ENCODE peak calls at places on chromosome 4, in nine cellular contexts. One of them, this sample, is unnamed.

GRCh38 chr4:119536572-119537528 is 91.8 kb downstream of the PDE5A start:
- DNase-seq in Kasumi-1: no peak
- DNase-seq in T-cell: no peak
- DNase-seq in mesenchymal stem cell: peak; percentile 46
- DNase-seq in activated naive CD4-positive, alpha-beta T cell treated with anti-CD3 and anti-CD28 coated beads, Interleukin-2, amount 50 U/mL, for 16 hours: no peak
- DNase-seq in IMR-90: peak; percentile 82
- DNase-seq in GM12865: no peak
- DNase-seq in hippocampal formation: no peak
- DNase-seq in stimulated activated CD8-positive, alpha-beta memory T cell treated with anti-CD3 and anti-CD28 coated beads, Interleukin-15, amount 100 ng/mL, for 1 hour: no peak
- DNase-seq in this sample: no peak

GRCh38 chr4:153603258-153603657 is 80.8 kb upstream of the TLR2 start:
- DNase-seq in Kasumi-1: no peak
- DNase-seq in T-cell: no peak
- DNase-seq in mesenchymal stem cell: no peak
- DNase-seq in activated naive CD4-positive, alpha-beta T cell treated with anti-CD3 and anti-CD28 coated beads, Interleukin-2, amount 50 U/mL, for 16 hours: peak; percentile 58
- DNase-seq in IMR-90: no peak
- DNase-seq in GM12865: no peak
- DNase-seq in hippocampal formation: no peak
- DNase-seq in stimulated activated CD8-positive, alpha-beta memory T cell treated with anti-CD3 and anti-CD28 coated beads, Interleukin-15, amount 100 ng/mL, for 1 hour: no peak
- DNase-seq in this sample: no peak

GRCh38 chr4:6674500-6675149 is 19.1 kb upstream of the S100P start:
- DNase-seq in Kasumi-1: no peak
- DNase-seq in T-cell: peak; percentile 76
- DNase-seq in mesenchymal stem cell: peak; percentile 39
- DNase-seq in activated naive CD4-positive, alpha-beta T cell treated with anti-CD3 and anti-CD28 coated beads, Interleukin-2, amount 50 U/mL, for 16 hours: peak; percentile 67
- DNase-seq in IMR-90: peak; percentile 41
- DNase-seq in GM12865: peak; percentile 84
- DNase-seq in hippocampal formation: no peak
- DNase-seq in stimulated activated CD8-positive, alpha-beta memory T cell treated with anti-CD3 and anti-CD28 coated beads, Interleukin-15, amount 100 ng/mL, for 1 hour: no peak
- DNase-seq in this sample: no peak

GRCh38 chr4:48858130-48858529 is 27.2 kb downstream of the OCIAD1 start:
- DNase-seq in Kasumi-1: peak; percentile 21
- DNase-seq in T-cell: no peak
- DNase-seq in mesenchymal stem cell: peak; percentile 26
- DNase-seq in activated naive CD4-positive, alpha-beta T cell treated with anti-CD3 and anti-CD28 coated beads, Interleukin-2, amount 50 U/mL, for 16 hours: no peak
- DNase-seq in IMR-90: no peak
- DNase-seq in GM12865: no peak
- DNase-seq in hippocampal formation: no peak
- DNase-seq in stimulated activated CD8-positive, alpha-beta memory T cell treated with anti-CD3 and anti-CD28 coated beads, Interleukin-15, amount 100 ng/mL, for 1 hour: no peak
- DNase-seq in this sample: no peak

GRCh38 chr4:120809518-120809917 is 113.0 kb downstream of the PRDM5 start:
- DNase-seq in Kasumi-1: peak; percentile 12
- DNase-seq in T-cell: no peak
- DNase-seq in mesenchymal stem cell: no peak
- DNase-seq in activated naive CD4-positive, alpha-beta T cell treated with anti-CD3 and anti-CD28 coated beads, Interleukin-2, amount 50 U/mL, for 16 hours: no peak
- DNase-seq in IMR-90: no peak
- DNase-seq in GM12865: no peak
- DNase-seq in hippocampal formation: no peak
- DNase-seq in stimulated activated CD8-positive, alpha-beta memory T cell treated with anti-CD3 and anti-CD28 coated beads, Interleukin-15, amount 100 ng/mL, for 1 hour: no peak
- DNase-seq in this sample: no peak

GRCh38 chr4:114271031-114271430 is 291.6 kb upstream of the ARSJ start:
- DNase-seq in Kasumi-1: no peak
- DNase-seq in T-cell: no peak
- DNase-seq in mesenchymal stem cell: no peak
- DNase-seq in activated naive CD4-positive, alpha-beta T cell treated with anti-CD3 and anti-CD28 coated beads, Interleukin-2, amount 50 U/mL, for 16 hours: no peak
- DNase-seq in IMR-90: no peak
- DNase-seq in GM12865: no peak
- DNase-seq in hippocampal formation: no peak
- DNase-seq in stimulated activated CD8-positive, alpha-beta memory T cell treated with anti-CD3 and anti-CD28 coated beads, Interleukin-15, amount 100 ng/mL, for 1 hour: no peak
- DNase-seq in this sample: no peak

GRCh38 chr4:99013884-99014523 is 18.5 kb downstream of the METAP1 start:
- DNase-seq in Kasumi-1: no peak
- DNase-seq in T-cell: no peak
- DNase-seq in mesenchymal stem cell: no peak
- DNase-seq in activated naive CD4-positive, alpha-beta T cell treated with anti-CD3 and anti-CD28 coated beads, Interleukin-2, amount 50 U/mL, for 16 hours: no peak
- DNase-seq in IMR-90: no peak
- DNase-seq in GM12865: no peak
- DNase-seq in hippocampal formation: no peak
- DNase-seq in stimulated activated CD8-positive, alpha-beta memory T cell treated with anti-CD3 and anti-CD28 coated beads, Interleukin-15, amount 100 ng/mL, for 1 hour: no peak
- DNase-seq in this sample: no peak

GRCh38 chr4:88793473-88793872 is 95.8 kb upstream of the NAP1L5 start:
- DNase-seq in Kasumi-1: no peak
- DNase-seq in T-cell: no peak
- DNase-seq in mesenchymal stem cell: no peak
- DNase-seq in activated naive CD4-positive, alpha-beta T cell treated with anti-CD3 and anti-CD28 coated beads, Interleukin-2, amount 50 U/mL, for 16 hours: no peak
- DNase-seq in IMR-90: no peak
- DNase-seq in GM12865: peak; percentile 21
- DNase-seq in hippocampal formation: no peak
- DNase-seq in stimulated activated CD8-positive, alpha-beta memory T cell treated with anti-CD3 and anti-CD28 coated beads, Interleukin-15, amount 100 ng/mL, for 1 hour: no peak
- DNase-seq in this sample: no peak

GRCh38 chr4:18454349-18454748 is 432.8 kb upstream of the LCORL start:
- DNase-seq in Kasumi-1: no peak
- DNase-seq in T-cell: no peak
- DNase-seq in mesenchymal stem cell: no peak
- DNase-seq in activated naive CD4-positive, alpha-beta T cell treated with anti-CD3 and anti-CD28 coated beads, Interleukin-2, amount 50 U/mL, for 16 hours: no peak
- DNase-seq in IMR-90: no peak
- DNase-seq in GM12865: no peak
- DNase-seq in hippocampal formation: no peak
- DNase-seq in stimulated activated CD8-positive, alpha-beta memory T cell treated with anti-CD3 and anti-CD28 coated beads, Interleukin-15, amount 100 ng/mL, for 1 hour: no peak
- DNase-seq in this sample: no peak

GRCh38 chr4:39102297-39102696 is 40.3 kb downstream of the KLHL5 start:
- DNase-seq in Kasumi-1: no peak
- DNase-seq in T-cell: no peak
- DNase-seq in mesenchymal stem cell: no peak
- DNase-seq in activated naive CD4-positive, alpha-beta T cell treated with anti-CD3 and anti-CD28 coated beads, Interleukin-2, amount 50 U/mL, for 16 hours: no peak
- DNase-seq in IMR-90: no peak
- DNase-seq in GM12865: no peak
- DNase-seq in hippocampal formation: no peak
- DNase-seq in stimulated activated CD8-positive, alpha-beta memory T cell treated with anti-CD3 and anti-CD28 coated beads, Interleukin-15, amount 100 ng/mL, for 1 hour: no peak
- DNase-seq in this sample: no peak

GRCh38 chr4:20839957-20840356 is 139.7 kb downstream of the PACRGL start:
- DNase-seq in Kasumi-1: no peak
- DNase-seq in T-cell: no peak
- DNase-seq in mesenchymal stem cell: peak; percentile 82
- DNase-seq in activated naive CD4-positive, alpha-beta T cell treated with anti-CD3 and anti-CD28 coated beads, Interleukin-2, amount 50 U/mL, for 16 hours: no peak
- DNase-seq in IMR-90: peak; percentile 53
- DNase-seq in GM12865: no peak
- DNase-seq in hippocampal formation: no peak
- DNase-seq in stimulated activated CD8-positive, alpha-beta memory T cell treated with anti-CD3 and anti-CD28 coated beads, Interleukin-15, amount 100 ng/mL, for 1 hour: no peak
- DNase-seq in this sample: no peak

GRCh38 chr4:87985097-87985886 is 9.8 kb downstream of the SPP1 start:
- DNase-seq in Kasumi-1: peak; percentile 63
- DNase-seq in T-cell: peak; percentile 29
- DNase-seq in mesenchymal stem cell: peak; percentile 64
- DNase-seq in activated naive CD4-positive, alpha-beta T cell treated with anti-CD3 and anti-CD28 coated beads, Interleukin-2, amount 50 U/mL, for 16 hours: no peak
- DNase-seq in IMR-90: peak; percentile 35
- DNase-seq in GM12865: peak; percentile 38
- DNase-seq in hippocampal formation: peak; percentile 84
- DNase-seq in stimulated activated CD8-positive, alpha-beta memory T cell treated with anti-CD3 and anti-CD28 coated beads, Interleukin-15, amount 100 ng/mL, for 1 hour: no peak
- DNase-seq in this sample: no peak

GRCh38 chr4:42329421-42329820 is 67.9 kb upstream of the SHISA3 start:
- DNase-seq in Kasumi-1: no peak
- DNase-seq in T-cell: no peak
- DNase-seq in mesenchymal stem cell: peak; percentile 44
- DNase-seq in activated naive CD4-positive, alpha-beta T cell treated with anti-CD3 and anti-CD28 coated beads, Interleukin-2, amount 50 U/mL, for 16 hours: no peak
- DNase-seq in IMR-90: no peak
- DNase-seq in GM12865: no peak
- DNase-seq in hippocampal formation: no peak
- DNase-seq in stimulated activated CD8-positive, alpha-beta memory T cell treated with anti-CD3 and anti-CD28 coated beads, Interleukin-15, amount 100 ng/mL, for 1 hour: no peak
- DNase-seq in this sample: no peak

GRCh38 chr4:152351080-152351479 is 184.8 kb downstream of the FBXW7 start:
- DNase-seq in Kasumi-1: no peak
- DNase-seq in T-cell: no peak
- DNase-seq in mesenchymal stem cell: no peak
- DNase-seq in activated naive CD4-positive, alpha-beta T cell treated with anti-CD3 and anti-CD28 coated beads, Interleukin-2, amount 50 U/mL, for 16 hours: no peak
- DNase-seq in IMR-90: no peak
- DNase-seq in GM12865: no peak
- DNase-seq in hippocampal formation: no peak
- DNase-seq in stimulated activated CD8-positive, alpha-beta memory T cell treated with anti-CD3 and anti-CD28 coated beads, Interleukin-15, amount 100 ng/mL, for 1 hour: no peak
- DNase-seq in this sample: no peak

GRCh38 chr4:42566835-42567234 is 90.1 kb downstream of the ATP8A1 start:
- DNase-seq in Kasumi-1: no peak
- DNase-seq in T-cell: no peak
- DNase-seq in mesenchymal stem cell: no peak
- DNase-seq in activated naive CD4-positive, alpha-beta T cell treated with anti-CD3 and anti-CD28 coated beads, Interleukin-2, amount 50 U/mL, for 16 hours: no peak
- DNase-seq in IMR-90: no peak
- DNase-seq in GM12865: no peak
- DNase-seq in hippocampal formation: no peak
- DNase-seq in stimulated activated CD8-positive, alpha-beta memory T cell treated with anti-CD3 and anti-CD28 coated beads, Interleukin-15, amount 100 ng/mL, for 1 hour: no peak
- DNase-seq in this sample: no peak

GRCh38 chr4:47741200-47741599 is 96.7 kb downstream of the CORIN start:
- DNase-seq in Kasumi-1: peak; percentile 63
- DNase-seq in T-cell: no peak
- DNase-seq in mesenchymal stem cell: peak; percentile 93
- DNase-seq in activated naive CD4-positive, alpha-beta T cell treated with anti-CD3 and anti-CD28 coated beads, Interleukin-2, amount 50 U/mL, for 16 hours: no peak
- DNase-seq in IMR-90: peak; percentile 29
- DNase-seq in GM12865: no peak
- DNase-seq in hippocampal formation: no peak
- DNase-seq in stimulated activated CD8-positive, alpha-beta memory T cell treated with anti-CD3 and anti-CD28 coated beads, Interleukin-15, amount 100 ng/mL, for 1 hour: no peak
- DNase-seq in this sample: no peak

GRCh38 chr4:8403173-8403753 is 37.3 kb downstream of the ACOX3 start:
- DNase-seq in Kasumi-1: peak; percentile 74
- DNase-seq in T-cell: peak; percentile 48
- DNase-seq in mesenchymal stem cell: peak; percentile 78
- DNase-seq in activated naive CD4-positive, alpha-beta T cell treated with anti-CD3 and anti-CD28 coated beads, Interleukin-2, amount 50 U/mL, for 16 hours: peak; percentile 50
- DNase-seq in IMR-90: peak; percentile 77
- DNase-seq in GM12865: peak; percentile 42
- DNase-seq in hippocampal formation: peak; percentile 67
- DNase-seq in stimulated activated CD8-positive, alpha-beta memory T cell treated with anti-CD3 and anti-CD28 coated beads, Interleukin-15, amount 100 ng/mL, for 1 hour: peak; percentile 34
- DNase-seq in this sample: peak; percentile 18

GRCh38 chr4:182808673-182809416 is 108.3 kb downstream of the DCTD start:
- DNase-seq in Kasumi-1: peak; percentile 97
- DNase-seq in T-cell: peak; percentile 74
- DNase-seq in mesenchymal stem cell: peak; percentile 17
- DNase-seq in activated naive CD4-positive, alpha-beta T cell treated with anti-CD3 and anti-CD28 coated beads, Interleukin-2, amount 50 U/mL, for 16 hours: no peak
- DNase-seq in IMR-90: peak; percentile 24
- DNase-seq in GM12865: peak; percentile 76
- DNase-seq in hippocampal formation: no peak
- DNase-seq in stimulated activated CD8-positive, alpha-beta memory T cell treated with anti-CD3 and anti-CD28 coated beads, Interleukin-15, amount 100 ng/mL, for 1 hour: peak; percentile 9
- DNase-seq in this sample: no peak

GRCh38 chr4:151940926-151941617 is 180.3 kb upstream of the GATB start:
- DNase-seq in Kasumi-1: peak; percentile 2
- DNase-seq in T-cell: no peak
- DNase-seq in mesenchymal stem cell: no peak
- DNase-seq in activated naive CD4-positive, alpha-beta T cell treated with anti-CD3 and anti-CD28 coated beads, Interleukin-2, amount 50 U/mL, for 16 hours: no peak
- DNase-seq in IMR-90: no peak
- DNase-seq in GM12865: no peak
- DNase-seq in hippocampal formation: no peak
- DNase-seq in stimulated activated CD8-positive, alpha-beta memory T cell treated with anti-CD3 and anti-CD28 coated beads, Interleukin-15, amount 100 ng/mL, for 1 hour: no peak
- DNase-seq in this sample: no peak

This sample was measured in NCI-H1048.